ENCODE peak calls at places on chromosomes 4 and X, in seven cellular contexts. R is brain microvascular endothelial cell, K is epithelial cell of proximal tubule, Y is hepatocyte, J is heart left ventricle, F is AG04450, P is retinal pigment epithelial cell. Q is an unnamed sample.

GRCh38 chrX:106752101-106752678 is 25.7 kb downstream of the RNF128 start:
- DNase-seq in P (no peak), F (no peak), K (no peak), Y (no peak), J (no peak), R (peak; percentile 12), Q (peak; percentile 11)

GRCh38 chrX:20128678-20129077 is 12.0 kb upstream of the MAP7D2 start:
- DNase-seq in J (no peak), Y (no peak), R (no peak), K (no peak), F (no peak), P (no peak), Q (no peak)

GRCh38 chr4:138259296-138259695 is 17.1 kb upstream of the SLC7A11 start:
- DNase-seq in P (no peak), J (no peak), R (no peak), F (no peak), K (no peak), Y (no peak), Q (no peak)

GRCh38 chr4:153497091-153497531 is 31.0 kb downstream of the TMEM131L start:
- DNase-seq in F (no peak), J (no peak), K (peak; percentile 33), P (no peak), Y (peak; percentile 42), R (peak; percentile 26), Q (no peak)

GRCh38 chr4:16293205-16293860 is 67.1 kb upstream of the TAPT1 start:
- DNase-seq in Y (no peak), K (no peak), P (no peak), J (no peak), R (no peak), F (no peak), Q (no peak)

GRCh38 chr4:28388471-28388870 is 1527.8 kb downstream of the STIM2 start:
- DNase-seq in K (no peak), J (no peak), R (no peak), Y (no peak), F (no peak), P (no peak), Q (peak; percentile 13)

GRCh38 chr4:54877006-54877405 is 219.2 kb downstream of the KIT start:
- DNase-seq in P (no peak), R (peak; percentile 74), K (no peak), J (no peak), Y (no peak), F (no peak), Q (no peak)

GRCh38 chr4:10077101-10077491 is 39.5 kb downstream of the WDR1 start:
- DNase-seq in J (no peak), F (no peak), K (no peak), P (no peak), R (no peak), Y (no peak), Q (no peak)

GRCh38 chrX:120560405-120560841 is 339 bp downstream of the CUL4B start:
- DNase-seq in R (peak; percentile 34), Y (peak; percentile 44), J (peak; percentile 32), K (no peak), F (no peak), P (no peak), Q (peak; percentile 58)

GRCh38 chr4:8211229-8211628 is 12.1 kb downstream of the SH3TC1 start:
- DNase-seq in R (no peak), P (no peak), K (no peak), Y (no peak), J (no peak), F (no peak), Q (no peak)

GRCh38 chrX:13360146-13360545 is 40.3 kb upstream of the ATXN3L start:
- DNase-seq in K (no peak), F (no peak), P (no peak), Y (no peak), R (no peak), J (no peak), Q (no peak)

GRCh38 chrX:131987252-131987651 is 35.9 kb upstream of the STK26 start:
- DNase-seq in F (no peak), R (no peak), K (no peak), P (no peak), Y (no peak), J (no peak), Q (no peak)

GRCh38 chrX:44035576-44035975 is 62.4 kb upstream of the NDP start:
- DNase-seq in Y (no peak), R (peak; percentile 23), F (no peak), K (no peak), P (no peak), J (no peak), Q (no peak)

GRCh38 chr4:172521171-172521570 is 647.4 kb upstream of the GALNT7 start:
- DNase-seq in Y (no peak), F (no peak), P (no peak), R (no peak), J (no peak), K (no peak), Q (no peak)

GRCh38 chrX:154840856-154841255 is 6.4 kb upstream of the SMIM9 start:
- DNase-seq in J (no peak), P (no peak), K (no peak), Y (peak; percentile 23), R (peak; percentile 25), F (peak; percentile 18), Q (peak; percentile 71)

GRCh38 chrX:27680726-27681125 is 90.6 kb downstream of the DCAF8L2 start:
- DNase-seq in R (peak; percentile 44), Y (no peak), F (peak; percentile 4), J (no peak), P (no peak), K (no peak), Q (no peak)

GRCh38 chr4:86544313-86544966 is 49.7 kb upstream of the PTPN13 start:
- DNase-seq in Y (no peak), J (no peak), F (no peak), K (no peak), R (no peak), P (no peak), Q (no peak)

DNA sequence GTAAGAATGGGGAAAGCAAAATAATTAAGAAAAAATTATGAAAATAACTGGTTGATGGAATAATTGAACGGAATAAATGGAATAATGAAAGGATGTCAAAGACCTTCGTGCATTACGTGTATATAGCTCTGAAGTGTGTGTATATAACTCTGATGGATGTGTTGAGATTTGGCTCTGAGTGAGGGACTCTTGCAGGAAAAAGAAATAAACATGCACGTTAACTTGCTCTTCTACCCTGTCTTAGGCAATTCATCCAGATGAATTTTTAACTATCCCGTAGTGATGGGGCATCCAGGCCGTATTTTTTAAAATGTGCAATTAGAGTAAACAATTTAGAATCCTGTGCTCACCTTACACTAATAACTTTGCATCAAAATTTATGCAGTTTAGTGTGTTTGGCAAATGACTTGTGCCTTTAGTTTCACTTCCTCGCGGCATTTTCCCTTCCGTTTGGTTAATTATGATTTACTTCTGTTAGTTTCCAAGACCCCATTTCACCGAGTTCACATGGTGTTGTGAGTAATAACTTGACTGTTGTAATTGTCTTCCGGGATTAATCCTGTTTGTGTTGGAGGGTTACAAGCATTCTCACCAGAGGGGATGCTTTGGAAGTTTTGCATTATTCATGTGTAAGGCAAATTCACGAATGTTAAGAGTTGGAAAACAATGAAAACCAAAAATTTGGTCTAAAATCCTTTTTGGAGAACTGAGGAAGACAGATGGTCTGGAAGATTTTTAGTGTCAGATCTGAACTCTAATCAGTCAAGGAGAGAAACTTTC is 256.5 kb upstream of the FAT1 start:
- DNase-seq in R (no peak), K (no peak), F (no peak), J (no peak), Y (no peak), P (no peak), Q (peak; percentile 30)
- H3K4me3 ChIP-seq in R (no peak overlapping the region), K (peak overlapping the region; percentile 36), F (peak overlapping the region; percentile 47), J (no peak overlapping the region), Y (no peak overlapping the region), P (no peak overlapping the region), Q (peak overlapping the region; percentile 66)

GRCh38 chr4:80196259-80197131 is 808 bp upstream of the PRDM8 start:
- DNase-seq in J (no peak), P (no peak), K (no peak), Y (no peak), R (no peak), F (no peak), Q (no peak)

GRCh38 chr4:80195441-80196139 is 1.7 kb upstream of the PRDM8 start:
- DNase-seq in R (no peak), J (no peak), F (no peak), Y (no peak), K (no peak), P (no peak), Q (no peak)

GRCh38 chr4:80197601-80198444 is 520 bp downstream of the PRDM8 start:
- DNase-seq in K (no peak), J (no peak), R (no peak), Y (no peak), P (no peak), F (no peak), Q (peak; percentile 62)

GRCh38 chr4:80199004-80199579 is 1.8 kb downstream of the PRDM8 start:
- DNase-seq in P (no peak), K (no peak), R (no peak), J (no peak), F (no peak), Y (no peak), Q (no peak)

DNA sequence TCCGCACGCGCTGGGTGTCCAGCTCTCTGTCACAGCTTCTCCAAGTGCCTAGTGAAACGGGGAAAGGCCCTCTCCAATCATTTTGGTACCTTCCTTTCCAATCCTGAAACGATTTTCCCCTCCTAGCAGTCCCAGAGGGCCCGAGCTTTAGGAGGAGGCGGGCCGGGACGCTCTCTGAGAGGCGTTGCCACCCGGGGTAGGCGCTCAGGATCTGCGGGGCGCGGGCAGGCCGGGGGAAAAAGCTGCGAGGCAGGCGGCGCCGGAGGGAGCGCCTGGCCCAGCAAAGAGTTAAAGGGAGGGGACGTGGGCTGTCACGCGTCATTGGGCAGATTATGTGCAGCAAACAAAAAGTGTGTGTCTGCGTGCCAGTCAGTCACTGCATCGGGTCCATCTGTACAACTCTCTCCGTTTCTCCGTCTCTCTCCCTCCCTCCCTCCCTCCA is at the start of gene PRDM8:
- DNase-seq in Y (no peak), F (no peak), K (no peak), P (no peak), R (no peak), J (no peak), Q (peak; percentile 51)
- H3K4me3 ChIP-seq in Y (no peak within 1 kb of the TSS), F (peak within 1 kb of the TSS; percentile 69), K (peak within 1 kb of the TSS; percentile 7), P (peak within 1 kb of the TSS; percentile 42), R (peak within 1 kb of the TSS; percentile 45), J (peak within 1 kb of the TSS; percentile 17), Q (peak within 1 kb of the TSS; percentile 64)

DNA sequence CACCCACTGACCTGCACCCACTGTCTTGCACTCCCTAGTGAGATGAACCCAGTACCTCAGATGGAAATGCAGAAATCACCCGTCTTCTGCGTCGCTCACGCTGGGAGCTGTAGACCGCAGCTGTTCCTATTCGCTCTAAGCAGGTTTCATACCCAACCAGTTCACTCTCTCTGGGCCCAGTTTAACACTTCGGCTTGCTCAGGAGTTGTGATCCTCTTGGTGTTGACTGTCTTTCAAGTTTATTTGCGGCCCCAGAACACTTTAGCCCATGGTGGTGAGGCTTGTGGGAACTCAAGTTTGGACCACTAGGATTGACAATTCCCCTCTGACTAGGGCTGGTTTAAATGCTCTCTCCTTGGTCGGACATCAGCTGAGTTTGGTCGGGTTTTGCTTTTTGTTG is 147.0 kb downstream of the DACH2 start:
- DNase-seq in R (no peak), J (no peak), K (no peak), Y (no peak), P (no peak), F (no peak), Q (no peak)
- H3K4me3 ChIP-seq in R (no peak overlapping the region), J (no peak overlapping the region), K (no peak overlapping the region), Y (no peak overlapping the region), P (no peak overlapping the region), F (no peak overlapping the region), Q (no peak overlapping the region)

DNA sequence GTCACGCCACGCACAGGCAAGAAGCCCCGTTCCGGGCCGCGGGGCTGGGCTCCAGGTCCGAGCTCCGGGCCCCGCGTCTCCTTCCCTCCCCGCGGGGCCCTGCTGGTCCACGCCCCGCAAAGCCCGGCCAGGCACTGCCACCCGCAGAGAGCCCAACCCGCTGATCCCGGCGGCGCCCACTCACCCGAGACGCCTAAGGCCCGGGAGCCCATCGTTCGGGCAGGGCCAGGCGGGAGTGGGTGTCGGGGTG is 870 bp downstream of the PDZD4 start:
- DNase-seq in K (no peak), F (no peak), J (no peak), P (no peak), Y (no peak), R (no peak), Q (no peak)
- H3K4me3 ChIP-seq in K (no peak overlapping the region), F (no peak overlapping the region), J (peak overlapping the region; percentile 19), P (no peak overlapping the region), Y (no peak overlapping the region), R (no peak overlapping the region), Q (no peak overlapping the region)